ENCODE peak calls at places on chromosomes 16 and 17, in six cellular contexts. J is CD4-positive, CD25-positive, alpha-beta regulatory T cell; W is iPS DF 6.9; H is GM23338; O is thoracic aorta; N is cardiac muscle cell. A is an unnamed sample.

GRCh38 chr17:39547713-39548478 is 59.8 kb downstream of the NEUROD2 start:
- DNase-seq in J (peak), W (no peak), H (peak), O (no peak), N (peak), A (peak)

GRCh38 chr17:17365476-17366110 is 62.4 kb downstream of the NT5M start:
- DNase-seq in J (no peak), W (no peak), H (no peak), O (no peak), N (no peak), A (no peak)

GRCh38 chr17:80348551-80349436 is 66.2 kb upstream of the ENDOV start:
- DNase-seq in J (no peak), W (no peak), H (no peak), O (no peak), N (no peak), A (no peak)

GRCh38 chr16:57579361-57579665 is 36.9 kb downstream of the ADGRG5 start:
- DNase-seq in J (no peak), W (no peak), H (no peak), O (no peak), N (no peak), A (no peak)

GRCh38 chr17:76469991-76470739 is 2.8 kb downstream of the AANAT start:
- DNase-seq in J (no peak), W (no peak), H (no peak), O (no peak), N (peak), A (no peak)

GRCh38 chr17:80308672-80309517 is 48.2 kb downstream of the RNF213 start:
- DNase-seq in J (no peak), W (no peak), H (no peak), O (no peak), N (peak), A (no peak)

GRCh38 chr17:73170921-73171320 is 6.1 kb downstream of the SSTR2 start:
- DNase-seq in J (no peak), W (no peak), H (no peak), O (no peak), N (no peak), A (no peak)

GRCh38 chr17:17305282-17305801 is 2.2 kb downstream of the NT5M start:
- DNase-seq in J (peak), W (no peak), H (no peak), O (no peak), N (peak), A (no peak)

GRCh38 chr17:31581491-31581890 is 190.0 kb downstream of the RAB11FIP4 start:
- DNase-seq in J (no peak), W (no peak), H (no peak), O (no peak), N (no peak), A (peak)

GRCh38 chr17:17857496-17857895 is 20.7 kb upstream of the SREBF1 start:
- DNase-seq in J (no peak), W (no peak), H (no peak), O (no peak), N (no peak), A (no peak)

GRCh38 chr17:56891751-56892150 is 22.1 kb downstream of the TRIM25 start:
- DNase-seq in J (peak), W (no peak), H (peak), O (no peak), N (no peak), A (no peak)

GRCh38 chr17:11797803-11798202 is 199.5 kb downstream of the ZNF18 start:
- DNase-seq in J (no peak), W (no peak), H (peak), O (no peak), N (no peak), A (no peak)

GRCh38 chr16:74035816-74036215 is 260.8 kb upstream of the PSMD7 start:
- DNase-seq in J (no peak), W (no peak), H (peak), O (no peak), N (peak), A (no peak)

GRCh38 chr16:4241601-4242270 is at the start of gene SRL:
- DNase-seq in J (no peak), W (no peak), H (no peak), O (no peak), N (no peak), A (peak)

GRCh38 chr17:17771498-17772201 is 65.1 kb downstream of the SREBF1 start:
- DNase-seq in J (no peak), W (no peak), H (no peak), O (no peak), N (no peak), A (no peak)

GRCh38 chr17:48429638-48430586 is at the start of gene SKAP1:
- DNase-seq in J (peak), W (no peak), H (peak), O (no peak), N (no peak), A (no peak)

GRCh38 chr17:78122221-78122990 is 6.1 kb downstream of the TMC6 start:
- DNase-seq in J (no peak), W (no peak), H (no peak), O (no peak), N (no peak), A (no peak)

GRCh38 chr17:76378548-76379274 is 5.7 kb upstream of the SPHK1 start:
- DNase-seq in J (no peak), W (no peak), H (no peak), O (no peak), N (no peak), A (no peak)

GRCh38 chr17:57455063-57455914 is 199.0 kb downstream of the MSI2 start:
- DNase-seq in J (peak), W (no peak), H (no peak), O (no peak), N (no peak), A (no peak)

GRCh38 chr16:87058728-87059250 is 258.4 kb downstream of the C16orf95 start:
- DNase-seq in J (no peak), W (no peak), H (no peak), O (no peak), N (no peak), A (no peak)

GRCh38 chr16:4574919-4575705 is 19.0 kb downstream of the C16orf96 start:
- DNase-seq in J (no peak), W (no peak), H (peak), O (no peak), N (no peak), A (no peak)

GRCh38 chr17:74757931-74758845 is 9.8 kb downstream of the NHERF1 start:
- DNase-seq in J (no peak), W (no peak), H (no peak), O (no peak), N (peak), A (peak)

GRCh38 chr17:50274945-50275221 is 617 bp downstream of the TMEM92 start:
- DNase-seq in J (no peak), W (no peak), H (no peak), O (no peak), N (no peak), A (no peak)

GRCh38 chr16:3731126-3731935 is 14.0 kb upstream of the TRAP1 start:
- DNase-seq in J (no peak), W (no peak), H (no peak), O (no peak), N (no peak), A (no peak)

GRCh38 chr17:83101805-83102480 is 22.5 kb downstream of the METRNL start:
- DNase-seq in J (no peak), W (no peak), H (no peak), O (no peak), N (no peak), A (no peak)

GRCh38 chr16:69182730-69183416 is 4.1 kb upstream of the SNTB2 start:
- DNase-seq in J (no peak), W (no peak), H (no peak), O (no peak), N (no peak), A (no peak)

GRCh38 chr16:69176033-69176780 is 10.8 kb upstream of the SNTB2 start:
- DNase-seq in J (no peak), W (no peak), H (no peak), O (no peak), N (no peak), A (no peak)

GRCh38 chr16:69180011-69180338 is 7.0 kb upstream of the SNTB2 start:
- DNase-seq in J (no peak), W (no peak), H (no peak), O (no peak), N (no peak), A (no peak)

GRCh38 chr16:69179255-69180010 is 7.5 kb upstream of the SNTB2 start:
- DNase-seq in J (no peak), W (no peak), H (no peak), O (peak), N (peak), A (peak)
- H3K27ac ChIP-seq in J (no peak), W (no peak), H (peak), O (peak), N (no peak), A (peak)

GRCh38 chr16:27461483-27462171 is 59.7 kb downstream of the IL21R start:
- DNase-seq in J (no peak), W (no peak), H (no peak), O (no peak), N (no peak), A (peak)
- H3K27ac ChIP-seq in J (no peak), W (no peak), H (no peak), O (no peak), N (no peak), A (no peak)

GRCh38 chr16:88524274-88524972 is 45.8 kb upstream of the ZC3H18 start:
- DNase-seq in J (no peak), W (no peak), H (no peak), O (no peak), N (no peak), A (no peak)
- H3K27ac ChIP-seq in J (no peak), W (no peak), H (no peak), O (no peak), N (no peak), A (no peak)

GRCh38 chr17:2174471-2175293 is 119.8 kb downstream of the HIC1 start:
- DNase-seq in J (no peak), W (no peak), H (peak), O (no peak), N (peak), A (no peak)
- H3K27ac ChIP-seq in J (no peak), W (no peak), H (no peak), O (peak), N (peak), A (no peak)

GRCh38 chr16:8963825-8964441 is at the start of gene USP7:
- DNase-seq in J (peak), W (peak), H (peak), O (peak), N (peak), A (peak)
- H3K27ac ChIP-seq in J (peak), W (no peak), H (peak), O (peak), N (peak), A (no peak)

DNA sequence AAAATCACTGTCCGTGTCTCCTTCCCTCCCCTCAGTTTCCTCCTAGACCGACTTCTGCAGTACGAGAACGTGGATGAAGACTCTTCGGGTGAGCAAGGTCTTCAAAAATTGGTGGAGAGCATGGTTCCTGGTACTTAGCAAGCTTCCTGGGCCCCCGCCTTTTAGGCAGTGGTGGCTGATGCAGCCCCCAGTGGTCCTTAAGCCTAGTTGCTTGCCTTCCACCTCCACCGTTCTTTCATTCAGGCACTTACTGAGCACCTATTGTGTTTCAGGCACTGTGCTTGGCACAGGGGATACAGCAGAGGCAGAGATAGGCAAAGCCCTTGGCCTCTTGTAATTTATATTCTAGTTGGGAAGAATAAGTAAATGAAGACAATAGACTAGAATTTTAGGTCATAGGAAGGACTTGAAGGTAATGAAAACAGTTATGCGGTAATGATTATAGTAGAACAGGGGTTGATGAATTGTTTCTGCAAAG is 771 bp downstream of the INO80E start:
- DNase-seq in J (no peak), W (no peak), H (no peak), O (no peak), N (no peak), A (no peak)
- H3K27ac ChIP-seq in J (peak), W (no peak), H (peak), O (peak), N (no peak), A (no peak)

GRCh38 chr16:70721202-70721963 is 35.5 kb upstream of the MTSS2 start:
- DNase-seq in J (no peak), W (no peak), H (no peak), O (no peak), N (no peak), A (no peak)

GRCh38 chr16:70725912-70726828 is 40.3 kb upstream of the MTSS2 start:
- DNase-seq in J (no peak), W (no peak), H (no peak), O (no peak), N (peak), A (no peak)

GRCh38 chr16:70724146-70725023 is 38.5 kb upstream of the MTSS2 start:
- DNase-seq in J (no peak), W (no peak), H (no peak), O (no peak), N (no peak), A (no peak)

GRCh38 chr16:70725024-70725911 is 39.4 kb upstream of the MTSS2 start:
- DNase-seq in J (no peak), W (no peak), H (no peak), O (no peak), N (no peak), A (no peak)

GRCh38 chr16:70723740-70724145 is 37.9 kb upstream of the MTSS2 start:
- DNase-seq in J (no peak), W (no peak), H (no peak), O (no peak), N (no peak), A (no peak)
- H3K27ac ChIP-seq in J (no peak), W (no peak), H (no peak), O (no peak), N (no peak), A (no peak)

A was measured in PC-9.